ENCODE peak calls at places on chromosome X, in four cellular contexts. E is hippocampal formation, B is H7, F is hepatocyte. W is an unnamed sample.

GRCh38 chrX:119234931-119235555 is 1.0 kb upstream of the PGRMC1 start:
- DNase-seq in E (no peak), B (peak; percentile 40), F (no peak), W (peak; percentile 16)

GRCh38 chrX:97039363-97040029 is 155.8 kb downstream of the RPA4 start:
- DNase-seq in E (no peak), B (no peak), F (peak; percentile 42), W (no peak)

GRCh38 chrX:13598877-13599276 is 29.5 kb downstream of the EGFL6 start:
- DNase-seq in E (no peak), B (no peak), F (no peak), W (peak; percentile 11)

GRCh38 chrX:140712413-140713173 is 3.0 kb downstream of the LINC00632 start:
- DNase-seq in E (peak; percentile 52), B (peak; percentile 63), F (peak; percentile 86), W (peak; percentile 60)

GRCh38 chrX:115344885-115345653 is 55.6 kb downstream of the LUZP4 start:
- DNase-seq in E (peak; percentile 71), B (peak; percentile 65), F (peak; percentile 97), W (peak; percentile 26)

GRCh38 chrX:48945517-48946348 is 11.7 kb downstream of the OTUD5 start:
- DNase-seq in E (peak; percentile 15), B (peak; percentile 81), F (peak; percentile 76), W (peak; percentile 49)

GRCh38 chrX:23344208-23344903 is 9.7 kb downstream of the PTCHD1 start:
- DNase-seq in E (no peak), B (peak; percentile 19), F (peak; percentile 18), W (no peak)

GRCh38 chrX:10325606-10326005 is 168.8 kb downstream of the CLCN4 start:
- DNase-seq in E (no peak), B (no peak), F (no peak), W (no peak)

GRCh38 chrX:150766351-150767044 is 73.3 kb downstream of the MTMR1 start:
- DNase-seq in E (no peak), B (peak; percentile 77), F (no peak), W (no peak)

GRCh38 chrX:133005038-133005437 is 46.6 kb upstream of the HS6ST2 start:
- DNase-seq in E (no peak), B (peak; percentile 48), F (peak; percentile 24), W (no peak)

GRCh38 chrX:102746134-102746584 is 25.6 kb downstream of the GPRASP3 start:
- DNase-seq in E (no peak), B (peak; percentile 52), F (peak; percentile 50), W (peak; percentile 46)

GRCh38 chrX:114800719-114801118 is 216.7 kb downstream of the IL13RA2 start:
- DNase-seq in E (no peak), B (no peak), F (no peak), W (no peak)

GRCh38 chrX:118627084-118627758 is 100.2 kb upstream of the IL13RA1 start:
- DNase-seq in E (no peak), B (peak; percentile 19), F (no peak), W (no peak)

GRCh38 chrX:115491766-115492165 is 69.2 kb upstream of the PLS3 start:
- DNase-seq in E (no peak), B (no peak), F (no peak), W (no peak)

GRCh38 chrX:13376857-13377441 is 57.1 kb upstream of the ATXN3L start:
- DNase-seq in E (no peak), B (no peak), F (peak; percentile 72), W (no peak)

GRCh38 chrX:132165651-132166050 is 37.8 kb upstream of the FRMD7 start:
- DNase-seq in E (no peak), B (no peak), F (no peak), W (no peak)

GRCh38 chrX:131729295-131729694 is 185.4 kb downstream of the OR13H1 start:
- DNase-seq in E (no peak), B (no peak), F (no peak), W (no peak)

GRCh38 chrX:85611926-85612325 is 232.5 kb upstream of the POF1B start:
- DNase-seq in E (no peak), B (no peak), F (no peak), W (no peak)

GRCh38 chrX:73930300-73930699 is 367.3 kb downstream of the CHIC1 start:
- DNase-seq in E (no peak), B (no peak), F (no peak), W (no peak)

GRCh38 chrX:71909956-71910355 is 689 bp upstream of the NHSL2 start:
- DNase-seq in E (no peak), B (peak; percentile 49), F (peak; percentile 28), W (peak; percentile 56)

GRCh38 chrX:37712458-37712857 is 26.9 kb downstream of the XK start:
- DNase-seq in E (no peak), B (no peak), F (no peak), W (no peak)

GRCh38 chrX:23822397-23822796 is 39.4 kb downstream of the SAT1 start:
- DNase-seq in E (no peak), B (no peak), F (peak; percentile 76), W (no peak)

GRCh38 chrX:18389968-18390367 is 35.4 kb upstream of the CDKL5 start:
- DNase-seq in E (no peak), B (no peak), F (no peak), W (no peak)

GRCh38 chrX:40003071-40003981 is 94.4 kb downstream of the BCOR start:
- DNase-seq in E (no peak), B (peak; percentile 17), F (no peak), W (no peak)

GRCh38 chrX:136227948-136228584 is 23.1 kb downstream of the MAP7D3 start:
- DNase-seq in E (no peak), B (no peak), F (no peak), W (no peak)

GRCh38 chrX:21840199-21840557 is 761 bp downstream of the MBTPS2 start:
- DNase-seq in E (no peak), B (no peak), F (no peak), W (no peak)

GRCh38 chrX:63754141-63754859 is 30.7 kb downstream of the ARHGEF9 start:
- DNase-seq in E (no peak), B (no peak), F (peak; percentile 7), W (no peak)

GRCh38 chrX:18354369-18355329 is at the start of gene SCML2:
- DNase-seq in E (peak; percentile 38), B (peak; percentile 72), F (peak; percentile 64), W (peak; percentile 34)

GRCh38 chrX:15158736-15159406 is 111.0 kb downstream of the ASB9 start:
- DNase-seq in E (no peak), B (no peak), F (no peak), W (no peak)

GRCh38 chrX:131402124-131402811 is 113.2 kb upstream of the IGSF1 start:
- DNase-seq in E (no peak), B (no peak), F (no peak), W (no peak)

GRCh38 chrX:139936259-139936658 is 3.4 kb upstream of the ATP11C start:
- DNase-seq in E (no peak), B (peak; percentile 39), F (no peak), W (no peak)

GRCh38 chrX:5915783-5916182 is 312.9 kb downstream of the NLGN4X start:
- DNase-seq in E (no peak), B (no peak), F (no peak), W (no peak)

GRCh38 chrX:76850851-76851250 is 423.3 kb downstream of the MAGEE1 start:
- DNase-seq in E (no peak), B (peak; percentile 8), F (no peak), W (peak; percentile 9)

GRCh38 chrX:72041901-72042859 is 89.5 kb downstream of the RTL5 start:
- DNase-seq in E (no peak), B (no peak), F (no peak), W (no peak)

GRCh38 chrX:46819136-46819535 is 17.7 kb upstream of the RP2 start:
- DNase-seq in E (no peak), B (no peak), F (no peak), W (no peak)

GRCh38 chrX:10986616-10987015 is 124.5 kb upstream of the HCCS start:
- DNase-seq in E (no peak), B (no peak), F (no peak), W (no peak)

GRCh38 chrX:115367455-115367854 is 77.9 kb downstream of the LUZP4 start:
- DNase-seq in E (no peak), B (no peak), F (no peak), W (no peak)

GRCh38 chrX:102708900-102709299 is 3.3 kb upstream of the GPRASP2 start:
- DNase-seq in E (no peak), B (no peak), F (no peak), W (no peak)

GRCh38 chrX:31550169-31550568 is 478.3 kb upstream of the FTHL17 start:
- DNase-seq in E (no peak), B (no peak), F (no peak), W (no peak)

GRCh38 chrX:106022238-106022637 is 16.3 kb downstream of the SERPINA7 start:
- DNase-seq in E (no peak), B (no peak), F (no peak), W (no peak)